ENCODE peak calls at places on chromosomes 7 and 10, in ten cellular contexts. N is cardiac fibroblast; R is tibial artery; X is CD8-positive, alpha-beta T cell; G is hepatocyte; T is thyroid gland; H is IMR-90; F is endodermal cell; K is fibroblast of lung; S is pancreas. L is an unnamed sample.

GRCh38 chr10:126964190-126964589 is 59.0 kb downstream of the DOCK1 start:
- DNase-seq in N (no peak), R (no peak), X (peak), G (no peak), T (no peak), H (no peak), F (no peak), K (no peak), S (no peak), L (no peak)

GRCh38 chr7:80133361-80134104 is 1.1 kb upstream of the GNAI1 start:
- DNase-seq in N (peak), R (no peak), X (no peak), G (peak), T (no peak), H (peak), F (peak), K (no peak), S (no peak), L (peak)

GRCh38 chr7:17233643-17234397 is 64.6 kb upstream of the AHR start:
- DNase-seq in N (peak), R (no peak), X (peak), G (no peak), T (no peak), H (no peak), F (no peak), K (no peak), S (no peak), L (no peak)

GRCh38 chr10:29703276-29703675 is 68.5 kb upstream of the SVIL start:
- DNase-seq in N (no peak), R (no peak), X (no peak), G (peak), T (peak), H (no peak), F (no peak), K (no peak), S (no peak), L (peak)

GRCh38 chr10:108782411-108782810 is 1140.9 kb downstream of the XPNPEP1 start:
- DNase-seq in N (no peak), R (no peak), X (no peak), G (no peak), T (no peak), H (no peak), F (no peak), K (no peak), S (no peak), L (no peak)

GRCh38 chr7:51278797-51279196 is 37.8 kb downstream of the COBL start:
- DNase-seq in N (no peak), R (no peak), X (peak), G (no peak), T (no peak), H (no peak), F (no peak), K (no peak), S (no peak), L (no peak)

GRCh38 chr10:89440262-89440661 is 25.9 kb downstream of the IFIT5 start:
- DNase-seq in N (no peak), R (no peak), X (no peak), G (no peak), T (no peak), H (no peak), F (no peak), K (no peak), S (peak), L (no peak)

GRCh38 chr10:124642076-124642710 is 102.0 kb downstream of the FAM53B start:
- DNase-seq in N (no peak), R (no peak), X (no peak), G (no peak), T (peak), H (no peak), F (no peak), K (no peak), S (no peak), L (no peak)

GRCh38 chr10:127715782-127716378 is 21.1 kb upstream of the FOXI2 start:
- DNase-seq in N (peak), R (no peak), X (no peak), G (no peak), T (no peak), H (no peak), F (no peak), K (peak), S (no peak), L (peak)

GRCh38 chr10:117631276-117632151 is 89.0 kb downstream of the EMX2 start:
- DNase-seq in N (no peak), R (no peak), X (no peak), G (peak), T (no peak), H (no peak), F (no peak), K (no peak), S (no peak), L (no peak)

GRCh38 chr10:74153123-74153522 is 2.1 kb downstream of the ADK start:
- DNase-seq in N (peak), R (no peak), X (no peak), G (no peak), T (no peak), H (peak), F (no peak), K (peak), S (no peak), L (peak)

GRCh38 chr7:129779602-129780256 is 168.2 kb downstream of the NRF1 start:
- DNase-seq in N (no peak), R (no peak), X (no peak), G (peak), T (peak), H (no peak), F (no peak), K (no peak), S (no peak), L (peak)

GRCh38 chr10:95196053-95196452 is 2.0 kb downstream of the ACSM6 start:
- DNase-seq in N (no peak), R (no peak), X (no peak), G (no peak), T (no peak), H (peak), F (peak), K (no peak), S (peak), L (no peak)

GRCh38 chr10:28281726-28282325 is 21.0 kb downstream of the MPP7 start:
- DNase-seq in N (no peak), R (no peak), X (no peak), G (no peak), T (no peak), H (no peak), F (no peak), K (no peak), S (peak), L (no peak)

GRCh38 chr10:14126697-14127440 is 203.9 kb downstream of the FRMD4A start:
- DNase-seq in N (peak), R (no peak), X (no peak), G (no peak), T (peak), H (peak), F (no peak), K (peak), S (no peak), L (no peak)

GRCh38 chr10:103570844-103571655 is 77.5 kb downstream of the NEURL1 start:
- DNase-seq in N (no peak), R (no peak), X (no peak), G (peak), T (no peak), H (no peak), F (no peak), K (no peak), S (no peak), L (no peak)

GRCh38 chr10:31700222-31700621 is 228.4 kb downstream of the ARHGAP12 start:
- DNase-seq in N (peak), R (no peak), X (no peak), G (no peak), T (no peak), H (peak), F (no peak), K (peak), S (no peak), L (no peak)

GRCh38 chr10:92757066-92757716 is 67.4 kb downstream of the HHEX start:
- DNase-seq in N (peak), R (peak), X (no peak), G (peak), T (peak), H (peak), F (peak), K (peak), S (peak), L (peak)

GRCh38 chr10:72477463-72477862 is 122.7 kb upstream of the DNAJB12 start:
- DNase-seq in N (no peak), R (no peak), X (no peak), G (no peak), T (no peak), H (no peak), F (no peak), K (no peak), S (no peak), L (no peak)

GRCh38 chr7:156942708-156943090 is 6.8 kb upstream of the NOM1 start:
- DNase-seq in N (no peak), R (no peak), X (no peak), G (no peak), T (no peak), H (no peak), F (peak), K (no peak), S (peak), L (no peak)

GRCh38 chr10:80497187-80498038 is 40.3 kb upstream of the SH2D4B start:
- DNase-seq in N (peak), R (peak), X (no peak), G (no peak), T (peak), H (peak), F (no peak), K (peak), S (no peak), L (no peak)

GRCh38 chr10:79638318-79638717 is 27.6 kb downstream of the SFTPA1 start:
- DNase-seq in N (no peak), R (no peak), X (no peak), G (no peak), T (no peak), H (no peak), F (no peak), K (no peak), S (no peak), L (no peak)

GRCh38 chr10:77319557-77319956 is 318.1 kb downstream of the KCNMA1 start:
- DNase-seq in N (peak), R (peak), X (no peak), G (no peak), T (peak), H (peak), F (no peak), K (peak), S (no peak), L (no peak)

GRCh38 chr7:105871142-105871541 is 5.3 kb downstream of the ATXN7L1 start:
- DNase-seq in N (no peak), R (no peak), X (no peak), G (no peak), T (no peak), H (no peak), F (no peak), K (no peak), S (no peak), L (no peak)

GRCh38 chr7:50812847-50813475 is 30.3 kb upstream of the GRB10 start:
- DNase-seq in N (peak), R (peak), X (no peak), G (peak), T (peak), H (peak), F (peak), K (peak), S (peak), L (no peak)

GRCh38 chr7:118183254-118183585 is 744 bp upstream of the LSM8 start:
- DNase-seq in N (no peak), R (no peak), X (no peak), G (no peak), T (peak), H (no peak), F (no peak), K (no peak), S (no peak), L (peak)

GRCh38 chr7:157719008-157719682 is 382.3 kb downstream of the DNAJB6 start:
- DNase-seq in N (no peak), R (no peak), X (no peak), G (no peak), T (no peak), H (no peak), F (no peak), K (no peak), S (no peak), L (no peak)

GRCh38 chr10:75334720-75335119 is 66.8 kb downstream of the ZNF503 start:
- DNase-seq in N (peak), R (no peak), X (no peak), G (no peak), T (no peak), H (no peak), F (no peak), K (peak), S (no peak), L (no peak)

GRCh38 chr10:75329190-75329745 is 72.3 kb downstream of the ZNF503 start:
- DNase-seq in N (no peak), R (no peak), X (no peak), G (no peak), T (no peak), H (no peak), F (no peak), K (no peak), S (no peak), L (no peak)

GRCh38 chr10:75332081-75332480 is 69.5 kb downstream of the ZNF503 start:
- DNase-seq in N (no peak), R (no peak), X (no peak), G (no peak), T (no peak), H (no peak), F (no peak), K (no peak), S (no peak), L (no peak)

GRCh38 chr10:75335983-75336382 is 65.6 kb downstream of the ZNF503 start:
- DNase-seq in N (no peak), R (no peak), X (no peak), G (no peak), T (no peak), H (no peak), F (no peak), K (no peak), S (no peak), L (no peak)

GRCh38 chr10:75335191-75335590 is 66.4 kb downstream of the ZNF503 start:
- DNase-seq in N (no peak), R (no peak), X (no peak), G (no peak), T (no peak), H (no peak), F (no peak), K (peak), S (no peak), L (no peak)
- H3K4me3 ChIP-seq in N (no peak), R (no peak), X (no peak), G (no peak), T (no peak), H (no peak), F (no peak), K (no peak), S (no peak), L (no peak)

GRCh38 chr10:33815776-33816175 is 481.3 kb upstream of the NRP1 start:
- DNase-seq in N (no peak), R (no peak), X (no peak), G (no peak), T (no peak), H (no peak), F (no peak), K (no peak), S (no peak), L (no peak)
- H3K4me3 ChIP-seq in N (no peak), R (no peak), X (no peak), G (no peak), T (no peak), H (no peak), F (no peak), K (no peak), S (no peak), L (no peak)

GRCh38 chr10:70052462-70053211 is at the start of gene MACROH2A2:
- DNase-seq in N (peak), R (peak), X (no peak), G (peak), T (peak), H (peak), F (peak), K (peak), S (peak), L (peak)

GRCh38 chr10:70053896-70054641 is 1.4 kb downstream of the MACROH2A2 start:
- DNase-seq in N (peak), R (no peak), X (no peak), G (peak), T (peak), H (no peak), F (peak), K (no peak), S (peak), L (peak)

GRCh38 chr10:70053212-70053895 is 708 bp downstream of the MACROH2A2 start:
- DNase-seq in N (peak), R (no peak), X (no peak), G (peak), T (peak), H (no peak), F (peak), K (no peak), S (peak), L (peak)

GRCh38 chr10:70054902-70055301 is 2.3 kb downstream of the MACROH2A2 start:
- DNase-seq in N (no peak), R (no peak), X (no peak), G (no peak), T (no peak), H (no peak), F (peak), K (no peak), S (no peak), L (peak)

GRCh38 chr10:70051878-70052277 is 768 bp upstream of the MACROH2A2 start:
- DNase-seq in N (no peak), R (no peak), X (no peak), G (no peak), T (no peak), H (no peak), F (no peak), K (no peak), S (no peak), L (peak)
- H3K4me3 ChIP-seq in N (no peak), R (peak), X (no peak), G (peak), T (no peak), H (peak), F (peak), K (peak), S (peak), L (peak)

DNA sequence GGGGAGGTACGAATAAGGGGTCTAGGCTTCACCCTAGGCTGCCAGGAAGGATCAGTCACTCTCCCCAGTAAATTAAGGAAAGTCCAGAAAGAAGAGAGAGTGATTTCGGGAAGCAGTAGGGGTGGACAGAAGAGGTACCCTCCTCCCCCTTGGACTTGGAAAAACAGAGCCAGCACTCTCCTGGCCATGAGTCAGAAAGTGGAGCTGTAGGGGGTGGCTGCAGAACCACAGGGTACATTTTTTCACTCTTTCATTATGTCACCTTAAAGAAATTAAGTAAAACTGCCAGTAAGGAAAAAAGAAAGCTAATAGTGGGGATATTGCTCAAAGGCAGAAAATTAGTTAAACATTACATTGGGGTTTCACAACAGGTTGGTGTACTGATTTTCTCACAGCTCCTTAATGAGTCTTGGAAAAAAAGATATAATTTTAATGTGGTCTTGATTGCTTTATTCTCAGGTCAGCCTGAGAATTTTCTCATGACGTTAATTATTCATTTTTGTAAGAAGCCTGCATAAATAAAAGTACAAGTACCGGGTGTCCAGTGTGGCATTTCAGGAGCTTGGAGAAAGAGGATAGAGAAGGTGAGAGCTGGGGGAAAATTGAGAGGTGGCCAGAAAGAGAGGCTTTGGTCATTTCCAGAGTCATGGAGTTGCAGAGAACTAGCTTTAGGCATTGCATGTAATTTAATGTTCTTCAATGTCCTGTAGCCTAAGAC is 23.1 kb upstream of the AOAH start:
- DNase-seq in N (peak), R (no peak), X (no peak), G (peak), T (no peak), H (peak), F (no peak), K (peak), S (peak), L (no peak)
- H3K4me3 ChIP-seq in N (no peak), R (no peak), X (no peak), G (no peak), T (no peak), H (no peak), F (no peak), K (no peak), S (peak), L (no peak)

DNA sequence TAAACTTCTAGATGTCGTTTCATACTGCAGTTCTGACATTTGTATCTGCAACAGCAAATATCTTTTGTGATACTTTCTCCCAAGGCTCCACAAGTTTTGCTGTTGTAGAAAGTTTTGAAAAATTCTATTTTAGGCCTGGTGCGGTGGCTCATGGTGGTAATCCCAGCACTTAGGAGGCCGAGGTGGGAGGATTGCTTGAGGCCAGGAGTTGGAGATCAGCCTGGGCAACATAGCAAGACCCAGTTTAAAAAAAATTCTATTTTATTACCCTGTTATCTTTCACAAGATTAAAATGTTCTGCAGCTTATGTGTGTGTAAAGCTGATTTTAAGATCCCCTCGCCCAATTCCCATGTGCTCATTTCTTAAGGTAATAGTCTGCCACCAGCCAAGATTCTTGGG is 1.4 kb downstream of the SND1 start:
- DNase-seq in N (no peak), R (no peak), X (no peak), G (no peak), T (no peak), H (no peak), F (no peak), K (no peak), S (no peak), L (no peak)
- H3K4me3 ChIP-seq in N (peak), R (peak), X (no peak), G (peak), T (no peak), H (peak), F (peak), K (peak), S (peak), L (peak)

GRCh38 chr10:122495406-122496340 is 34.3 kb downstream of the HTRA1 start:
- DNase-seq in N (peak), R (peak), X (peak), G (no peak), T (no peak), H (no peak), F (peak), K (peak), S (no peak), L (peak)

GRCh38 chr10:122494173-122494820 is 32.9 kb downstream of the HTRA1 start:
- DNase-seq in N (no peak), R (no peak), X (no peak), G (no peak), T (peak), H (no peak), F (no peak), K (no peak), S (no peak), L (no peak)

GRCh38 chr10:122493761-122494160 is 32.4 kb downstream of the HTRA1 start:
- DNase-seq in N (no peak), R (no peak), X (no peak), G (no peak), T (no peak), H (no peak), F (no peak), K (no peak), S (no peak), L (no peak)

GRCh38 chr10:122492955-122493597 is 31.7 kb downstream of the HTRA1 start:
- DNase-seq in N (peak), R (peak), X (no peak), G (peak), T (no peak), H (peak), F (no peak), K (peak), S (no peak), L (no peak)

DNA sequence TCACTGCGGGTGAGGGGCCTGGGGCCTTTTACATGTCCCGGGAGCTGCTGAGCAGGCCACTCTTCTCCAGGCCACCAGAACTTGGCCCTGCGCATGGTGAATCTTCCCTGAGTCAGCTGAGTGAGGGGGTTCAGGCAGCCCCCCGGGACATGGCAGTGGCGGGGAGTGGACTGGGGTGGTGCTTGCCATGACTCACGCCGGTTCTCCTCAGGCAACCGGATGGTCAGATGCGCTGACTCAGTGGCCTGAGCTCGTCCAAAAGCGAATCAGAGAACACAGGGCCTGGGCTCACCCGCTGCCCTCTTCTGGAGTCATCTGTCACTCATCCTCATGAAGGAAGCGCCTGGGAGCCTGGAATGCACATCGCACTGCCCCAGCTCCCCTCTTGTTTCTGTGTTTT is 33.5 kb downstream of the HTRA1 start:
- DNase-seq in N (peak), R (peak), X (no peak), G (no peak), T (peak), H (peak), F (no peak), K (peak), S (no peak), L (no peak)
- H3K4me3 ChIP-seq in N (no peak), R (peak), X (no peak), G (no peak), T (no peak), H (no peak), F (no peak), K (no peak), S (no peak), L (no peak)